ENCODE peak calls at places on chromosomes 13 and 19, in four cellular contexts. R is stimulated activated CD8-positive, alpha-beta memory T cell treated with anti-CD3 and anti-CD28 coated beads, Interleukin-4, amount 100 ng/mL, for 1 hour; K is fibroblast of the aortic adventitia; B is HFF-Myc. E is an unnamed sample.

GRCh38 chr19:1373534-1374249 is 10.0 kb upstream of the NDUFS7 start:
- DNase-seq in R (no peak), K (no peak), B (no peak), E (no peak)

GRCh38 chr19:49906879-49907564 is 10.3 kb upstream of the IL4I1 start:
- DNase-seq in R (no peak), K (no peak), B (no peak), E (no peak)

GRCh38 chr19:1082165-1082927 is 12.8 kb downstream of the POLR2E start:
- DNase-seq in R (no peak), K (peak; percentile 20), B (no peak), E (no peak)

GRCh38 chr19:10417598-10418280 is 2.6 kb upstream of the PDE4A start:
- DNase-seq in R (no peak), K (no peak), B (no peak), E (peak; percentile 32)

GRCh38 chr19:43305642-43306041 is 36.3 kb upstream of the PSG9 start:
- DNase-seq in R (no peak), K (no peak), B (no peak), E (no peak)

GRCh38 chr13:100644328-100644727 is 30.3 kb downstream of the TMTC4 start:
- DNase-seq in R (no peak), K (no peak), B (no peak), E (no peak)

GRCh38 chr19:29001922-29002247 is 211.1 kb downstream of the UQCRFS1 start:
- DNase-seq in R (no peak), K (peak; percentile 11), B (no peak), E (no peak)

GRCh38 chr13:113742000-113742441 is 17.0 kb upstream of the TMEM255B start:
- DNase-seq in R (no peak), K (peak; percentile 49), B (no peak), E (peak; percentile 41)

GRCh38 chr19:6092329-6093286 is 17.7 kb downstream of the RFX2 start:
- DNase-seq in R (no peak), K (peak; percentile 87), B (no peak), E (no peak)

GRCh38 chr19:50317115-50317514 is 12.1 kb downstream of the KCNC3 start:
- DNase-seq in R (no peak), K (no peak), B (no peak), E (no peak)

GRCh38 chr19:48497728-48498575 is 13.7 kb downstream of the LMTK3 start:
- DNase-seq in R (no peak), K (no peak), B (no peak), E (no peak)

GRCh38 chr13:80716610-80717081 is 375.7 kb upstream of the SPRY2 start:
- DNase-seq in R (no peak), K (no peak), B (no peak), E (peak; percentile 9)

GRCh38 chr13:36323951-36324566 is 22.1 kb downstream of the SPART start:
- DNase-seq in R (no peak), K (no peak), B (no peak), E (no peak)

GRCh38 chr19:56765107-56765506 is 75.4 kb downstream of the PEG3 start:
- DNase-seq in R (no peak), K (no peak), B (no peak), E (no peak)

GRCh38 chr13:99496322-99497142 is 4.7 kb upstream of the TM9SF2 start:
- DNase-seq in R (no peak), K (peak; percentile 89), B (no peak), E (peak; percentile 92)

GRCh38 chr19:55508120-55508519 is 19.9 kb downstream of the SSC5D start:
- DNase-seq in R (no peak), K (no peak), B (no peak), E (peak; percentile 21)

GRCh38 chr13:31115616-31116015 is 46.1 kb downstream of the HSPH1 start:
- DNase-seq in R (no peak), K (no peak), B (no peak), E (no peak)

GRCh38 chr13:71249031-71249430 is 618.0 kb downstream of the DACH1 start:
- DNase-seq in R (no peak), K (no peak), B (no peak), E (no peak)

E was measured in KBM-7.